ENCODE peak calls at places on chromosomes 16 and 17, in five cellular contexts. Z is H1, B is K562, O is HepG2, A is GM12878. Y is an unnamed sample.

GRCh38 chr17:58527949-58528348 is 13.5 kb upstream of the MTMR4 start:
- DNase-seq in Z (no peak), B (no peak), O (no peak), A (no peak), Y (no peak)

GRCh38 chr16:3256146-3256875 is at the start of gene MEFV:
- DNase-seq in Z (no peak), B (no peak), O (no peak), A (no peak), Y (no peak)

GRCh38 chr17:70070297-70071027 is 4.6 kb upstream of the KCNJ16 start:
- DNase-seq in Z (no peak), B (no peak), O (no peak), A (no peak), Y (no peak)

GRCh38 chr17:78817123-78817522 is 23.5 kb downstream of the USP36 start:
- DNase-seq in Z (no peak), B (no peak), O (no peak), A (no peak), Y (no peak)

GRCh38 chr17:1158879-1159278 is 20.9 kb downstream of the ABR start:
- DNase-seq in Z (no peak), B (no peak), O (no peak), A (no peak), Y (no peak)

GRCh38 chr17:61064087-61064951 is 335.3 kb upstream of the TBX2 start:
- DNase-seq in Z (no peak), B (no peak), O (no peak), A (no peak), Y (no peak)

GRCh38 chr17:81346090-81346907 is 49.0 kb upstream of the BAHCC1 start:
- DNase-seq in Z (no peak), B (peak), O (peak), A (peak), Y (peak)

GRCh38 chr17:52524238-52524637 is 365.7 kb upstream of the CA10 start:
- DNase-seq in Z (no peak), B (no peak), O (no peak), A (no peak), Y (no peak)

GRCh38 chr16:78745491-78746019 is 646.1 kb downstream of the WWOX start:
- DNase-seq in Z (no peak), B (no peak), O (no peak), A (no peak), Y (no peak)

GRCh38 chr17:14871921-14872320 is 393.2 kb downstream of the PMP22 start:
- DNase-seq in Z (no peak), B (no peak), O (no peak), A (no peak), Y (no peak)

GRCh38 chr16:49528035-49528434 is 154.4 kb downstream of the C16orf78 start:
- DNase-seq in Z (no peak), B (peak), O (no peak), A (no peak), Y (no peak)

GRCh38 chr17:65531508-65532431 is 29.7 kb downstream of the AXIN2 start:
- DNase-seq in Z (no peak), B (no peak), O (no peak), A (no peak), Y (peak)

GRCh38 chr16:78275420-78275819 is 176.0 kb downstream of the WWOX start:
- DNase-seq in Z (no peak), B (no peak), O (no peak), A (no peak), Y (no peak)

GRCh38 chr16:31243734-31244670 is 15.8 kb upstream of the ITGAM start:
- DNase-seq in Z (no peak), B (peak), O (no peak), A (peak), Y (no peak)

GRCh38 chr16:2686912-2687507 is 4.7 kb downstream of the KCTD5 start:
- DNase-seq in Z (no peak), B (peak), O (no peak), A (peak), Y (no peak)

GRCh38 chr16:13390093-13390985 is 488.9 kb downstream of the SHISA9 start:
- DNase-seq in Z (no peak), B (no peak), O (no peak), A (peak), Y (no peak)

GRCh38 chr17:75645501-75645888 is 12.3 kb downstream of the SMIM5 start:
- DNase-seq in Z (no peak), B (no peak), O (no peak), A (no peak), Y (no peak)

GRCh38 chr16:69310479-69311114 is 553 bp upstream of the VPS4A start:
- DNase-seq in Z (no peak), B (no peak), O (no peak), A (no peak), Y (no peak)

GRCh38 chr16:17396762-17397498 is 73.8 kb downstream of the XYLT1 start:
- DNase-seq in Z (no peak), B (no peak), O (no peak), A (no peak), Y (no peak)

GRCh38 chr16:8611886-8612595 is 9.5 kb upstream of the METTL22 start:
- DNase-seq in Z (no peak), B (no peak), O (no peak), A (no peak), Y (no peak)

GRCh38 chr16:74730049-74730683 is 29.5 kb upstream of the MLKL start:
- DNase-seq in Z (no peak), B (no peak), O (no peak), A (no peak), Y (no peak)

GRCh38 chr17:20228410-20228809 is 219.3 kb downstream of the SPECC1 start:
- DNase-seq in Z (no peak), B (no peak), O (no peak), A (no peak), Y (no peak)

GRCh38 chr16:58462997-58463891 is 36.7 kb upstream of the NDRG4 start:
- DNase-seq in Z (no peak), B (no peak), O (no peak), A (no peak), Y (peak)

GRCh38 chr17:63279498-63280230 is 166.4 kb downstream of the CYB561 start:
- DNase-seq in Z (no peak), B (no peak), O (no peak), A (no peak), Y (no peak)
- TF ChIP-seq SP1 in Z (no peak), B (no peak), O (no peak), A (no peak), Y (no peak)

GRCh38 chr17:16477666-16478065 is 14.3 kb downstream of the LRRC75A start:
- DNase-seq in Z (no peak), B (no peak), O (no peak), A (no peak), Y (no peak)

GRCh38 chr17:16477255-16477654 is 14.7 kb downstream of the LRRC75A start:
- DNase-seq in Z (no peak), B (no peak), O (peak), A (no peak), Y (no peak)

GRCh38 chr17:16478693-16479092 is 13.3 kb downstream of the LRRC75A start:
- DNase-seq in Z (no peak), B (no peak), O (no peak), A (no peak), Y (no peak)

GRCh38 chr17:16480995-16481394 is 11.0 kb downstream of the LRRC75A start:
- DNase-seq in Z (no peak), B (no peak), O (no peak), A (no peak), Y (no peak)

DNA sequence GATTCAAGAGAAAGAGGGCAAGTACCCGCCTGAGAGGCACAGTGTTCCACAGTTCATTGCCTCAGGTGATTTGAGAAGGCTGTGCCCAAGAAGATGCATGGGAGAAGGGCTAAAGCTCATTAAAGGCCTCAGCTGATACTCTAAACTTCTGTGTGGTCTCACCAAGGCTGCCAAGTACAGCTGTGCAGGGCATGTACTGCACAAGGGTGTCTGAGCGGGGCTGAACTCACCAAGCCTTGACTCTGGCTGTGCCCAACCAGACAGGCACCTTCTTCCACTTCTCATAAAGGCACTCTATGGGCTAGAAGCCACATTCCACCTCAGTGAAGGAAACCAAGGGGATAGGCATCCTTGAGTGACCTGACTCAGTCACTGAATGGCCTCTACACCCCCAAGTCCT is 12.7 kb downstream of the LRRC75A start:
- DNase-seq in Z (no peak), B (no peak), O (no peak), A (no peak), Y (no peak)
- TF ChIP-seq ATF2 in Z (no peak), B (no peak), O (no peak), A (no peak), Y (no peak)

GRCh38 chr17:67434061-67434525 is 57.0 kb downstream of the PITPNC1 start:
- DNase-seq in Z (no peak), B (no peak), O (no peak), A (no peak), Y (no peak)
- TF ChIP-seq SP1 in Z (no peak), B (no peak), O (no peak), A (no peak), Y (no peak)

GRCh38 chr17:55435408-55435807 is 13.8 kb upstream of the MMD start:
- DNase-seq in Z (no peak), B (no peak), O (no peak), A (no peak), Y (no peak)
- TF ChIP-seq ATF2 in Z (no peak), B (no peak), O (no peak), A (no peak), Y (no peak)

DNA sequence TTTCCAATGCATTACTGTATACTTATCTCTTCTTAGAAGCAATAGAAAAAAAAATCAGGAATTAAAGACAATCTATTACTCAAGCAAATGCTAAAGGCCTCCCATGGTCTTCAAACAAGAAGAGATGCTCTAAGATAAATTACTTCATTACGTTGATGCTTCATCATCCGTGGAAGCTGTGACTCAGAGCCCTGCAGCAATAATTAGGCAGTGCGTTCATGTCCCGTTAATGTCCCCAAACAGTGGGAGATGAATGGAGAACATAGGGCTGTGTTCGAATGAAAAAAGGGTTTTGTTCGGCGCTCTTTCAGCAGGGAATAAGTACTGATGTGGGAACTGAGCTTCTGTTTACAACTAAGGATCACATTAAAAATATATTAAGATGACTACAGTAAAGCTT is 15.9 kb upstream of the PDXDC1 start:
- DNase-seq in Z (peak), B (no peak), O (no peak), A (no peak), Y (no peak)
- TF ChIP-seq SP1 in Z (no peak), B (no peak), O (no peak), A (no peak), Y (no peak)

GRCh38 chr16:72191551-72191950 is 19.6 kb upstream of the PMFBP1 start:
- DNase-seq in Z (no peak), B (no peak), O (no peak), A (no peak), Y (no peak)
- TF ChIP-seq ATF2 in Z (no peak), B (no peak), O (no peak), A (no peak), Y (no peak)

GRCh38 chr16:81483064-81483969 is 38.7 kb downstream of the CMIP start:
- DNase-seq in Z (no peak), B (no peak), O (peak), A (no peak), Y (no peak)

GRCh38 chr16:81485225-81485624 is 40.6 kb downstream of the CMIP start:
- DNase-seq in Z (no peak), B (no peak), O (no peak), A (no peak), Y (no peak)

GRCh38 chr16:81485824-81486554 is 41.4 kb downstream of the CMIP start:
- DNase-seq in Z (no peak), B (no peak), O (no peak), A (no peak), Y (no peak)

GRCh38 chr16:81482329-81483063 is 37.9 kb downstream of the CMIP start:
- DNase-seq in Z (no peak), B (peak), O (no peak), A (no peak), Y (no peak)

GRCh38 chr16:81483970-81484595 is 39.5 kb downstream of the CMIP start:
- DNase-seq in Z (no peak), B (no peak), O (no peak), A (no peak), Y (no peak)
- TF ChIP-seq SP1 in Z (no peak), B (no peak), O (no peak), A (no peak), Y (no peak)

Y was measured in WTC11.